ENCODE peak calls at places on chromosomes 6 and 20, in four cellular contexts. B is HCT116, N is Panc1, W is HepG2. Z is an unnamed sample.

GRCh38 chr6:21198032-21198640 is 395.4 kb upstream of the SOX4 start:
- DNase-seq in B (no peak), N (no peak), W (no peak), Z (no peak)

GRCh38 chr20:61674051-61674450 is 391.6 kb downstream of the TAF4 start:
- DNase-seq in B (no peak), N (no peak), W (no peak), Z (no peak)

GRCh38 chr20:63274381-63275228 is 2.0 kb downstream of the ARFGAP1 start:
- DNase-seq in B (no peak), N (no peak), W (no peak), Z (peak)

GRCh38 chr6:26183581-26184408 is 96.6 kb downstream of the HFE start:
- DNase-seq in B (no peak), N (peak), W (no peak), Z (no peak)

GRCh38 chr6:117552618-117553017 is 49.7 kb downstream of the GOPC start:
- DNase-seq in B (no peak), N (no peak), W (no peak), Z (no peak)

GRCh38 chr6:144305985-144306384 is 20.9 kb downstream of the UTRN start:
- DNase-seq in B (no peak), N (no peak), W (no peak), Z (no peak)

GRCh38 chr20:34300809-34301586 is 2.2 kb downstream of the AHCY start:
- DNase-seq in B (no peak), N (no peak), W (peak), Z (no peak)

GRCh38 chr6:168447282-168447681 is 6.3 kb downstream of the SMOC2 start:
- DNase-seq in B (no peak), N (no peak), W (no peak), Z (no peak)

GRCh38 chr6:105066233-105066632 is 109.3 kb downstream of the LIN28B start:
- DNase-seq in B (no peak), N (no peak), W (peak), Z (no peak)

GRCh38 chr6:129890164-129890563 is 29.0 kb upstream of the TMEM244 start:
- DNase-seq in B (no peak), N (no peak), W (no peak), Z (peak)

GRCh38 chr6:96795481-96795880 is 41.8 kb downstream of the GPR63 start:
- DNase-seq in B (no peak), N (no peak), W (no peak), Z (no peak)

GRCh38 chr6:104928141-104928540 is 28.8 kb upstream of the LIN28B start:
- DNase-seq in B (no peak), N (no peak), W (no peak), Z (no peak)

GRCh38 chr6:14665827-14666724 is 548.5 kb downstream of the CD83 start:
- DNase-seq in B (no peak), N (no peak), W (no peak), Z (peak)

GRCh38 chr6:89162047-89162371 is 16.2 kb downstream of the PM20D2 start:
- DNase-seq in B (no peak), N (no peak), W (no peak), Z (no peak)

GRCh38 chr6:11232968-11233626 is 629 bp upstream of the NEDD9 start:
- DNase-seq in B (no peak), N (no peak), W (peak), Z (peak)

GRCh38 chr20:50169329-50169823 is 15.9 kb upstream of the PEDS1 start:
- DNase-seq in B (no peak), N (peak), W (peak), Z (peak)

GRCh38 chr6:46269447-46270229 is 98.9 kb upstream of the ENPP5 start:
- DNase-seq in B (no peak), N (no peak), W (no peak), Z (no peak)

GRCh38 chr6:28980797-28981390 is 24.2 kb downstream of the ZNF311 start:
- DNase-seq in B (peak), N (no peak), W (peak), Z (peak)

GRCh38 chr20:11379257-11380011 is 538.3 kb upstream of the BTBD3 start:
- DNase-seq in B (no peak), N (no peak), W (peak), Z (no peak)

GRCh38 chr6:158737710-158738615 is 81.2 kb downstream of the EZR start:
- DNase-seq in B (peak), N (no peak), W (no peak), Z (no peak)

GRCh38 chr6:138944412-138944811 is 43.6 kb downstream of the REPS1 start:
- DNase-seq in B (no peak), N (no peak), W (no peak), Z (peak)

GRCh38 chr6:54191460-54191859 is 80.2 kb downstream of the MLIP start:
- DNase-seq in B (no peak), N (no peak), W (no peak), Z (no peak)

GRCh38 chr6:130903602-130904001 is 76.4 kb downstream of the SMLR1 start:
- DNase-seq in B (no peak), N (no peak), W (no peak), Z (no peak)

GRCh38 chr6:51842487-51843469 is 244.6 kb downstream of the PKHD1 start:
- DNase-seq in B (no peak), N (no peak), W (peak), Z (no peak)

GRCh38 chr6:98695076-98695816 is 139.1 kb upstream of the POU3F2 start:
- DNase-seq in B (no peak), N (no peak), W (no peak), Z (no peak)

DNA sequence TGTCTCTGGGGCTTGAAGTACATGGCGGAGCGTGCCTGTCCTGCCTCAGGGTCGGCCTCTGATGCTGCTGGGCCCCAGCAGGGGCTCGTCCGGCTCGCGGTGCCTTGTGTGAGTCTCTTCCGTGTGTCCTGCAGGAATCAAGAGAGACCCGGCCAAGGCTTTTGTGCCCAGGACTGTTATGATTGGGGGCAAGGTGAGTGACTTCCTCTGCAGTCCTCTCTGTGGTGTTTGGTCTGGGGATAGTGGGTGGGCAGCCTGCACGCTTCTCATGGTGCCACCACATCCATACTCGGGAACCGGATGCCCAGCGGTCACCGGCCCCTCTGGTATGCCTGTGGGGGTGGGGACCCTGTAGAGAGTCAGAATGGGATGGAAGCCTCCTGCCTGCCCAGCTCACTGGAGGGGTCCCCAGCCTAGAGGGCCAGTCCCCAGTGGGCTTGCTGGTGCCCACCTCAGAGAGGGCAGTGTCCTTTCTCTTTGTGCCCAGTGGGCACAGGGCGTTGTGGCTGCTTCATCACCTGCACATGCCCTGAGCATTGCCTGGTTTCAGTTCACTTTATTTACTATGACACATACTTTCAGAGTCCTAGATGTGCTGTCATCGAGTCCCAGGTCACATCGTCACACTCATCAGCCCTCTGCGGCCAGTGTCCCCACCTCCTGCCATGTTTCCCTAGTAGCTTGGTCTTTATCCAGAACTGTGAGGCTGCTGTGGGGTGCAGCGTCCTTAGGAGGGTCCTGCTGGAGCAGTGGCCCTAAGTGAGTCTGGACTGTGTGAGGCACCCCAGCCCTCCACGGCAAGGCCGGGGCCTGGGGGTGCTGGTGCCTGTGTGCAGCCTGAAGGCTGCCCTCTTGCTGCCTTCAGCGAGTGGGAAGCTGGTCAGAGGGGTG is 40.7 kb downstream of the PYGB start:
- DNase-seq in B (no peak), N (no peak), W (no peak), Z (no peak)
- TF ChIP-seq TCF7L2 in B (no peak), N (no peak), W (no peak), Z (no peak)

GRCh38 chr6:136410201-136411027 is 120.8 kb upstream of the BCLAF1 start:
- DNase-seq in B (no peak), N (no peak), W (no peak), Z (no peak)
- TF ChIP-seq TCF7L2 in B (no peak), N (no peak), W (no peak), Z (no peak)

DNA sequence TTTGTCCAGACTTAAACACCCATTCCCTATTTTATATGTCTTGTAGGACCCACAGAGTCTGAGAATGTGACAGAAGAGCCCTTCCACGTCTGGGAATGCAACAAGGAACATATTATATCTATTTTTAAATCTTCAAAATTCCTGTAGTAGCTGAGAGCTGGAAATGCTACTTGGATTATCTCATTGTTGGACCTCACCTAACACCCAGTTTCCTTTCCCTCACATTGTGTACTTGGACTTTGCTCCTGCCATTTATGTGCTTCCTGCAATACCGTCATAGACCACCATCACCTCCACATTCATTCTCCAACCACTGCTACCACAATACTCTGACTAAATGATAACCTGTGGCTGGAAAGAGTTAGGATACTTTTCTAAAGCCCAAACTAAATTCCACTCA is 335.4 kb downstream of the COL12A1 start:
- DNase-seq in B (peak), N (no peak), W (peak), Z (no peak)
- TF ChIP-seq TCF7L2 in B (no peak), N (no peak), W (no peak), Z (no peak)

GRCh38 chr6:19837511-19838441 is 606 bp downstream of the ID4 start:
- DNase-seq in B (no peak), N (no peak), W (peak), Z (no peak)
- TF ChIP-seq TCF7L2 in B (no peak), N (no peak), W (no peak), Z (no peak)

GRCh38 chr6:161303628-161304340 is 29.9 kb upstream of the AGPAT4 start:
- DNase-seq in B (no peak), N (no peak), W (no peak), Z (no peak)
- TF ChIP-seq TCF7L2 in B (no peak), N (no peak), W (no peak), Z (no peak)

DNA sequence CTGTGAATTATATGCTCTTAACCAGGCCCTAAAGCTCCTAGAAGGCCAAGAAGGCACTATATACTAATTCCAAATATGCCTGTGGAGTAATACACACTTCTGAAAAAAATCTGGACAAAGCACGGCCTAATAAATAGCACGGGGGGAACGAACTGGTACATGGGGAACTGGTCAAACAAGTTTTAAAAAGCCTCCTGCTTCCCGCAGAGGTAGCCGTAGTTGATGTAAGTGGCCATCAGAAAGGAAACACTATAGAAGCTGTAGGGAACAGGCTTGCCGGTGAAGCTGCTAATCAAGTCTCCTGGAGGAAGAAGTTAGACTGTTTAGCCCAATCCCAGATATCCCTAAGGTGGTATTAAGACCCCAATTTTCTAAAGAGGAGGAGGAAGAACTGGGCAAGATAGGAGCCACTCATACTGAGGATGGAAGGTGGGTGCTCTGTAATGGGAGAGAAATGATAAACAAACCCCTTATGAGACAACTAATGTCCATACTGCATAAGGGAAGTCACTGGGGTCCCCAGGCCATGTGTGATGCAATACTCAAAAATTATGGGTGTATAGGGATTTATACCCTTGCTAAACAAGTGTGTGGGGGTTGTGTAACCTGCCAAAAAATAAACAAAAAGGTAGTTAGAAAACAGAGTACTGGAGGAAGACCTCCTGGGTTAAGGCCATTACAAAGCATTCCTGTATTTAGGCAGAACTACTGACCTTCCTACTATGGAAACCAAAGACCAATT is 27.1 kb upstream of the ZNF318 start:
- DNase-seq in B (no peak), N (no peak), W (no peak), Z (no peak)
- TF ChIP-seq TCF7L2 in B (no peak), N (no peak), W (no peak), Z (no peak)

GRCh38 chr6:78526432-78526831 is 340.9 kb upstream of the IRAK1BP1 start:
- DNase-seq in B (no peak), N (no peak), W (peak), Z (no peak)

GRCh38 chr6:78525961-78526360 is 341.4 kb upstream of the IRAK1BP1 start:
- DNase-seq in B (no peak), N (no peak), W (no peak), Z (no peak)

GRCh38 chr6:78528926-78529325 is 338.4 kb upstream of the IRAK1BP1 start:
- DNase-seq in B (no peak), N (no peak), W (no peak), Z (no peak)

DNA sequence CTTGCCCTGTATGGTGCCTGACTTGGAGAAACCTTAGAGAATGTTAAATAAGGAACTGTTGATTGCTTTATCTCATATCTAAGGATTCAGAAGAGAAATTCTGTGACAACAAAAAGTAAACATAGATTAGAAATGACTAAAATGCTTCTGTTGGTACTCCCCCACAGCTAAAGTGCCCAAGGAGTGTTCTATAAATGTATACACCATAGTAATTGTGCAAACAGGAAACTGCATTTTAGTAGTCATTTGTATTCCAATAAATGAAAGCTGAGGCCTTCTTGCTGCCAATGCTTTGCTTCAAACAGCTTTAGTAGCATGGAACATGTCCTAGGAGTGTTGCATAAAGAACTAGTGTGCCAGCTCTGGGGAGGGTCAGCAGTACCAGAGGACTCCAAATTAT is 343.7 kb upstream of the IRAK1BP1 start:
- DNase-seq in B (no peak), N (no peak), W (no peak), Z (no peak)
- TF ChIP-seq TCF7L2 in B (no peak), N (no peak), W (no peak), Z (no peak)